ENCODE peak calls at places on chromosomes 16 and 17, in five cellular contexts. One of them, this sample, is unnamed.
A peak's percentile ranks its signal among the peaks of the same experiment; 100 is the strongest.

GRCh38 chr17:45382226-45382625 is 50.4 kb downstream of the ARHGAP27 start:
- DNase-seq in mesenchymal stem cell: no peak
- DNase-seq in H9: no peak
- DNase-seq in neuronal stem cell: no peak
- DNase-seq in IMR-90: peak; percentile 37
- DNase-seq in this sample: no peak

GRCh38 chr17:50792132-50792531 is 24.8 kb upstream of the ANKRD40CL start:
- DNase-seq in neuronal stem cell: no peak
- DNase-seq in H9: no peak
- DNase-seq in IMR-90: no peak
- DNase-seq in mesenchymal stem cell: no peak
- DNase-seq in this sample: no peak

GRCh38 chr16:9077001-9077809 is 14.2 kb upstream of the HAPSTR1 start:
- DNase-seq in neuronal stem cell: no peak
- DNase-seq in H9: no peak
- DNase-seq in IMR-90: peak; percentile 88
- DNase-seq in mesenchymal stem cell: peak; percentile 84
- DNase-seq in this sample: no peak

GRCh38 chr17:6479626-6480324 is 35.5 kb downstream of the PIMREG start:
- DNase-seq in IMR-90: no peak
- DNase-seq in H9: no peak
- DNase-seq in mesenchymal stem cell: no peak
- DNase-seq in neuronal stem cell: no peak
- DNase-seq in this sample: no peak

GRCh38 chr17:71727723-71728122 is 393.1 kb upstream of the SOX9 start:
- DNase-seq in H9: no peak
- DNase-seq in mesenchymal stem cell: no peak
- DNase-seq in neuronal stem cell: no peak
- DNase-seq in IMR-90: no peak
- DNase-seq in this sample: no peak

GRCh38 chr17:4232168-4232813 is 31.5 kb downstream of the ANKFY1 start:
- DNase-seq in mesenchymal stem cell: peak; percentile 70
- DNase-seq in IMR-90: peak; percentile 74
- DNase-seq in H9: no peak
- DNase-seq in neuronal stem cell: no peak
- DNase-seq in this sample: no peak

GRCh38 chr17:47884905-47885735 is 10.9 kb upstream of the SP2 start:
- DNase-seq in neuronal stem cell: no peak
- DNase-seq in IMR-90: no peak
- DNase-seq in mesenchymal stem cell: no peak
- DNase-seq in H9: peak; percentile 57
- DNase-seq in this sample: peak; percentile 54

GRCh38 chr16:53091508-53092211 is 36.9 kb downstream of the CHD9 start:
- DNase-seq in H9: peak; percentile 81
- DNase-seq in neuronal stem cell: peak; percentile 37
- DNase-seq in mesenchymal stem cell: peak; percentile 66
- DNase-seq in IMR-90: peak; percentile 92
- DNase-seq in this sample: no peak

GRCh38 chr16:68069511-68070248 is 15.5 kb upstream of the NFATC3 start:
- DNase-seq in mesenchymal stem cell: no peak
- DNase-seq in neuronal stem cell: no peak
- DNase-seq in IMR-90: no peak
- DNase-seq in H9: no peak
- DNase-seq in this sample: no peak

GRCh38 chr16:89324056-89325010 is 106.8 kb downstream of the ZNF778 start:
- DNase-seq in H9: no peak
- DNase-seq in neuronal stem cell: no peak
- DNase-seq in IMR-90: peak; percentile 92
- DNase-seq in mesenchymal stem cell: peak; percentile 66
- DNase-seq in this sample: no peak

GRCh38 chr17:66431910-66432309 is 129.5 kb downstream of the PRKCA start:
- DNase-seq in neuronal stem cell: no peak
- DNase-seq in mesenchymal stem cell: peak; percentile 69
- DNase-seq in IMR-90: peak; percentile 92
- DNase-seq in H9: no peak
- DNase-seq in this sample: no peak

GRCh38 chr17:45977506-45977824 is 21.6 kb upstream of the STH start:
- DNase-seq in H9: no peak
- DNase-seq in neuronal stem cell: no peak
- DNase-seq in mesenchymal stem cell: no peak
- DNase-seq in IMR-90: no peak
- DNase-seq in this sample: no peak

GRCh38 chr17:63960006-63960405 is 12.7 kb downstream of the SCN4A start:
- DNase-seq in H9: no peak
- DNase-seq in IMR-90: no peak
- DNase-seq in neuronal stem cell: no peak
- DNase-seq in mesenchymal stem cell: no peak
- DNase-seq in this sample: no peak

GRCh38 chr17:31394544-31394943 is 3.1 kb downstream of the RAB11FIP4 start:
- DNase-seq in IMR-90: peak; percentile 77
- DNase-seq in mesenchymal stem cell: peak; percentile 69
- DNase-seq in H9: peak; percentile 85
- DNase-seq in neuronal stem cell: peak; percentile 72
- DNase-seq in this sample: peak; percentile 88

GRCh38 chr17:4230142-4230541 is 33.6 kb downstream of the ANKFY1 start:
- DNase-seq in IMR-90: peak; percentile 97
- DNase-seq in H9: no peak
- DNase-seq in mesenchymal stem cell: peak; percentile 99
- DNase-seq in neuronal stem cell: no peak
- DNase-seq in this sample: no peak

GRCh38 chr17:39069114-39069756 is 82.2 kb downstream of the PLXDC1 start:
- DNase-seq in neuronal stem cell: peak; percentile 38
- DNase-seq in IMR-90: peak; percentile 54
- DNase-seq in H9: peak; percentile 59
- DNase-seq in mesenchymal stem cell: peak; percentile 66
- DNase-seq in this sample: no peak

GRCh38 chr16:50588276-50588675 is 40.1 kb downstream of the NKD1 start:
- DNase-seq in H9: no peak
- DNase-seq in mesenchymal stem cell: no peak
- DNase-seq in neuronal stem cell: no peak
- DNase-seq in IMR-90: no peak
- DNase-seq in this sample: no peak

GRCh38 chr16:22373662-22374310 is 633 bp downstream of the CDR2 start:
- DNase-seq in H9: peak; percentile 38
- DNase-seq in neuronal stem cell: peak; percentile 23
- DNase-seq in IMR-90: no peak
- DNase-seq in mesenchymal stem cell: peak; percentile 43
- DNase-seq in this sample: no peak

GRCh38 chr16:10923650-10924214 is 18.5 kb downstream of the DEXI start:
- DNase-seq in IMR-90: no peak
- DNase-seq in neuronal stem cell: no peak
- DNase-seq in H9: no peak
- DNase-seq in mesenchymal stem cell: no peak
- DNase-seq in this sample: no peak

GRCh38 chr17:49443862-49444261 is 29.2 kb upstream of the PHB1 start:
- DNase-seq in IMR-90: peak; percentile 42
- DNase-seq in mesenchymal stem cell: peak; percentile 8
- DNase-seq in H9: no peak
- DNase-seq in neuronal stem cell: no peak
- DNase-seq in this sample: no peak

GRCh38 chr17:27315322-27315721 is 21.4 kb downstream of the WSB1 start:
- DNase-seq in IMR-90: peak; percentile 94
- DNase-seq in H9: peak; percentile 18
- DNase-seq in mesenchymal stem cell: no peak
- DNase-seq in neuronal stem cell: no peak
- DNase-seq in this sample: no peak

GRCh38 chr17:29165800-29166506 is 14.2 kb downstream of the MYO18A start:
- DNase-seq in neuronal stem cell: no peak
- DNase-seq in IMR-90: no peak
- DNase-seq in H9: peak; percentile 46
- DNase-seq in mesenchymal stem cell: no peak
- DNase-seq in this sample: no peak

GRCh38 chr17:50766222-50767023 is 895 bp downstream of the ANKRD40CL start:
- DNase-seq in IMR-90: no peak
- DNase-seq in mesenchymal stem cell: no peak
- DNase-seq in H9: no peak
- DNase-seq in neuronal stem cell: no peak
- DNase-seq in this sample: peak; percentile 26

GRCh38 chr17:57608369-57609124 is 136.6 kb downstream of the CCDC182 start:
- DNase-seq in IMR-90: no peak
- DNase-seq in mesenchymal stem cell: no peak
- DNase-seq in neuronal stem cell: no peak
- DNase-seq in H9: peak; percentile 55
- DNase-seq in this sample: no peak

GRCh38 chr17:38601539-38602351 is 4.0 kb downstream of the SRCIN1 start:
- DNase-seq in mesenchymal stem cell: no peak
- DNase-seq in neuronal stem cell: no peak
- DNase-seq in IMR-90: no peak
- DNase-seq in H9: peak; percentile 85
- DNase-seq in this sample: peak; percentile 75

GRCh38 chr16:72876221-72876620 is 171.7 kb downstream of the ZFHX3 start:
- DNase-seq in IMR-90: peak; percentile 94
- DNase-seq in H9: no peak
- DNase-seq in mesenchymal stem cell: peak; percentile 87
- DNase-seq in neuronal stem cell: no peak
- DNase-seq in this sample: no peak

GRCh38 chr16:72873853-72874252 is 174.1 kb downstream of the ZFHX3 start:
- DNase-seq in mesenchymal stem cell: no peak
- DNase-seq in H9: no peak
- DNase-seq in neuronal stem cell: no peak
- DNase-seq in IMR-90: no peak
- DNase-seq in this sample: no peak

GRCh38 chr16:72875291-72876036 is 172.5 kb downstream of the ZFHX3 start:
- DNase-seq in IMR-90: no peak
- DNase-seq in neuronal stem cell: no peak
- DNase-seq in mesenchymal stem cell: peak; percentile 22
- DNase-seq in H9: no peak
- DNase-seq in this sample: no peak

GRCh38 chr16:72876981-72877373 is 171.0 kb downstream of the ZFHX3 start:
- DNase-seq in H9: no peak
- DNase-seq in mesenchymal stem cell: no peak
- DNase-seq in IMR-90: no peak
- DNase-seq in neuronal stem cell: no peak
- DNase-seq in this sample: no peak

DNA sequence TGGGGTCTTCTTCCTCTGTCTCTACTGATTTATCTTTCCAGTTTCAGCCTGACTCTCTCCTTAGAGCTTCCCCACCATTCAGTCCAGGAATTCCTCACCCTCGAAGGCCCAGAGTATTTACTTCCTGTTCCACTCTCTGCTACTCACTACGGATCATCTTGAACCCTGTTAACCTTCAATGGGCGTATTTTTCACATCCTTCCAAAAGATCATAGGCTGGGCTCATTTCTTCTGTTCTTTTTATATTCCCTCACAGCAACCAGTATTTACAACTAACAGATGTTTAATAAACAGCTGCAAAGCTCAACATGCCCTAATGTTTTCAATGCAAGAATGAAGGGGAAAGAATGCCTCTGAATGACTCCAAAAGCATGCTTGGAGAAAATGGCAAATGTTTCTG is 175.0 kb downstream of the ZFHX3 start:
- DNase-seq in mesenchymal stem cell: peak; percentile 52
- DNase-seq in IMR-90: no peak
- DNase-seq in H9: no peak
- DNase-seq in neuronal stem cell: no peak
- DNase-seq in this sample: no peak
- H3K4ac ChIP-seq in mesenchymal stem cell: no peak overlapping the region
- H3K4ac ChIP-seq in IMR-90: no peak overlapping the region
- H3K4ac ChIP-seq in H9: no peak overlapping the region
- H3K4ac ChIP-seq in neuronal stem cell: no peak overlapping the region
- H3K4ac ChIP-seq in this sample: no peak overlapping the region

GRCh38 chr17:75552847-75553552 is 27.5 kb downstream of the LLGL2 start:
- DNase-seq in mesenchymal stem cell: peak; percentile 67
- DNase-seq in H9: peak; percentile 58
- DNase-seq in neuronal stem cell: no peak
- DNase-seq in IMR-90: peak; percentile 20
- DNase-seq in this sample: no peak
- H4K91ac ChIP-seq in mesenchymal stem cell: peak overlapping the region; percentile 94
- H4K91ac ChIP-seq in H9: no peak overlapping the region
- H4K91ac ChIP-seq in neuronal stem cell: no peak overlapping the region
- H4K91ac ChIP-seq in IMR-90: peak overlapping the region; percentile 48
- H4K91ac ChIP-seq in this sample: no peak overlapping the region

DNA sequence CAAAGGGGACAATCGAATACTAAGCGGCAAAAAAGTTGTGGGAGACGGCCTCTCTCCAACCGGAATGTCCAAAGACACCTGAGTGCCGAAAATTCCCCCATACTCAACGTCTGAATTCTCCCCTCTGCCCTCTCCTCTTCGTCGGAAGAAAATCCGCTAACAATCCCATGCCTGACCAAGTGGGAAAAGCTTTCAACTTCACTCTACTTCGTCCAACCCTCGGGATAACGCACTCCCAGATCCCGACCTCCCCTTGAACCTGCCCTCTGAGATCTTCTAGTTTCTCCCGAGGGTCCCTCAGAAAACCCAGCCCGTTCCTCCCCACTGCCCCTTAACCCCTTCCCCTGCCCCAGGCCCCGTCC is 960 bp downstream of the AMFR start:
- DNase-seq in H9: no peak
- DNase-seq in IMR-90: no peak
- DNase-seq in mesenchymal stem cell: peak; percentile 25
- DNase-seq in neuronal stem cell: no peak
- DNase-seq in this sample: no peak
- H3K4ac ChIP-seq in H9: no peak overlapping the region
- H3K4ac ChIP-seq in IMR-90: peak overlapping the region; percentile 34
- H3K4ac ChIP-seq in mesenchymal stem cell: no peak overlapping the region
- H3K4ac ChIP-seq in neuronal stem cell: no peak overlapping the region
- H3K4ac ChIP-seq in this sample: no peak overlapping the region

GRCh38 chr17:79045830-79046500 is 22.0 kb downstream of the C1QTNF1 start:
- DNase-seq in neuronal stem cell: peak; percentile 58
- DNase-seq in H9: peak; percentile 91
- DNase-seq in mesenchymal stem cell: peak; percentile 72
- DNase-seq in IMR-90: peak; percentile 57
- DNase-seq in this sample: peak; percentile 41

GRCh38 chr17:79048826-79049755 is 25.1 kb downstream of the C1QTNF1 start:
- DNase-seq in neuronal stem cell: no peak
- DNase-seq in H9: no peak
- DNase-seq in mesenchymal stem cell: no peak
- DNase-seq in IMR-90: no peak
- DNase-seq in this sample: no peak

GRCh38 chr17:79047923-79048825 is 24.2 kb downstream of the C1QTNF1 start:
- DNase-seq in IMR-90: no peak
- DNase-seq in neuronal stem cell: no peak
- DNase-seq in mesenchymal stem cell: no peak
- DNase-seq in H9: no peak
- DNase-seq in this sample: no peak

GRCh38 chr17:79046501-79047280 is 22.7 kb downstream of the C1QTNF1 start:
- DNase-seq in IMR-90: no peak
- DNase-seq in H9: no peak
- DNase-seq in mesenchymal stem cell: no peak
- DNase-seq in neuronal stem cell: no peak
- DNase-seq in this sample: no peak

DNA sequence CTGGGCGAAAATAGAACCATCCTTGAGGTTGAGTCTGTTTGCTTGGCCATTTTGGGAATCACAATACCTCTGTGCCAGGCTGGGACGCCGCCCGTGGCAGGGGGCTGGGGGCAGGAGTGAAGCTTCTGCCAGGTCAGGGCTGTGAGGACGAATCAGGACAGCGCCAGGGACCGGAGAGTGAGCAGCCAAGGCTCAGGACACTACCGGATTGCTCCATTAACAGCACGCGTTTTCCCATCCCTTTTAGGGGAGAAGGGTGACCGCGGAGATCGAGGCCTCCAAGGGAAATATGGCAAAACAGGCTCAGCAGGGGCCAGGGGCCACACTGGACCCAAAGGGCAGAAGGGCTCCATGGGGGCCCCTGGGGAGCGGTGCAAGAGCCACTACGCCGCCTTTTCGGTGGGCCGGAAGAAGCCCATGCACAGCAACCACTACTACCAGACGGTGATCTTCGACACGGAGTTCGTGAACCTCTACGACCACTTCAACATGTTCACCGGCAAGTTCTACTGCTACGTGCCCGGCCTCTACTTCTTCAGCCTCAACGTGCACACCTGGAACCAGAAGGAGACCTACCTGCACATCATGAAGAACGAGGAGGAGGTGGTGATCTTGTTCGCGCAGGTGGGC is 23.4 kb downstream of the C1QTNF1 start:
- DNase-seq in IMR-90: no peak
- DNase-seq in mesenchymal stem cell: no peak
- DNase-seq in H9: no peak
- DNase-seq in neuronal stem cell: no peak
- DNase-seq in this sample: no peak
- H4K91ac ChIP-seq in IMR-90: no peak overlapping the region
- H4K91ac ChIP-seq in mesenchymal stem cell: no peak overlapping the region
- H4K91ac ChIP-seq in H9: no peak overlapping the region
- H4K91ac ChIP-seq in neuronal stem cell: no peak overlapping the region
- H4K91ac ChIP-seq in this sample: no peak overlapping the region